ENCODE peak calls at places on chromosomes 1 and 21, in four cellular contexts. W is OCI-LY7, P is suprapubic skin, X is cardiac muscle cell. Q is an unnamed sample.

GRCh38 chr1:201123866-201124265 is 3.1 kb downstream of the ASCL5 start:
- DNase-seq in W (no peak), P (no peak), X (no peak), Q (no peak)

GRCh38 chr21:43585514-43585913 is 73.8 kb downstream of the HSF2BP start:
- DNase-seq in W (no peak), P (no peak), X (peak; percentile 44), Q (no peak)

GRCh38 chr1:91527781-91528180 is 27.1 kb downstream of the CDC7 start:
- DNase-seq in W (no peak), P (no peak), X (no peak), Q (no peak)

GRCh38 chr1:165381745-165382530 is 25.4 kb upstream of the LMX1A start:
- DNase-seq in W (no peak), P (no peak), X (no peak), Q (no peak)

GRCh38 chr1:211285196-211285595 is 26.0 kb downstream of the RCOR3 start:
- DNase-seq in W (no peak), P (no peak), X (peak; percentile 43), Q (no peak)

GRCh38 chr1:119040906-119041305 is 52.8 kb upstream of the TBX15 start:
- DNase-seq in W (no peak), P (peak; percentile 78), X (peak; percentile 86), Q (no peak)

GRCh38 chr1:8560611-8561544 is 243.0 kb downstream of the SLC45A1 start:
- DNase-seq in W (peak; percentile 74), P (no peak), X (peak; percentile 67), Q (no peak)

GRCh38 chr1:2632051-2632430 is 775 bp downstream of the MMEL1 start:
- DNase-seq in W (no peak), P (no peak), X (no peak), Q (no peak)

GRCh38 chr1:118223426-118223825 is 38.4 kb upstream of the SPAG17 start:
- DNase-seq in W (peak; percentile 7), P (no peak), X (peak; percentile 21), Q (peak; percentile 57)

GRCh38 chr1:225527575-225527974 is 99.7 kb upstream of the LBR start:
- DNase-seq in W (no peak), P (no peak), X (no peak), Q (no peak)

GRCh38 chr1:214418380-214418779 is 133.0 kb downstream of the PTPN14 start:
- DNase-seq in W (no peak), P (no peak), X (peak; percentile 34), Q (no peak)

GRCh38 chr1:63874278-63874880 is 100.6 kb downstream of the ROR1 start:
- DNase-seq in W (no peak), P (no peak), X (peak; percentile 39), Q (no peak)

GRCh38 chr1:216785211-216785610 is 62.0 kb upstream of the ESRRG start:
- DNase-seq in W (no peak), P (no peak), X (no peak), Q (no peak)

GRCh38 chr21:37435120-37435519 is 68.5 kb downstream of the DYRK1A start:
- DNase-seq in W (no peak), P (no peak), X (peak; percentile 96), Q (peak; percentile 65)

GRCh38 chr1:226428348-226429050 is 20.6 kb upstream of the PARP1 start:
- DNase-seq in W (no peak), P (no peak), X (no peak), Q (peak; percentile 26)

GRCh38 chr1:197327776-197328364 is 59.8 kb downstream of the CRB1 start:
- DNase-seq in W (peak; percentile 3), P (no peak), X (peak; percentile 38), Q (no peak)

GRCh38 chr1:228374711-228375577 is 31.7 kb downstream of the TRIM11 start:
- DNase-seq in W (no peak), P (peak; percentile 90), X (peak; percentile 99), Q (no peak)

GRCh38 chr1:46315669-46316403 is 12.3 kb downstream of the UQCRH start:
- DNase-seq in W (no peak), P (no peak), X (no peak), Q (no peak)

GRCh38 chr1:217188280-217189235 is 442.3 kb downstream of the GPATCH2 start:
- DNase-seq in W (no peak), P (no peak), X (peak; percentile 4), Q (no peak)

GRCh38 chr1:166165661-166166399 is 971 bp downstream of the FAM78B start:
- DNase-seq in W (no peak), P (no peak), X (no peak), Q (peak; percentile 25)

GRCh38 chr21:42469272-42469671 is 26.8 kb downstream of the RSPH1 start:
- DNase-seq in W (peak; percentile 65), P (no peak), X (no peak), Q (no peak)

GRCh38 chr1:156226782-156227181 is 14.0 kb downstream of the PMF1 start:
- DNase-seq in W (no peak), P (no peak), X (no peak), Q (no peak)

DNA sequence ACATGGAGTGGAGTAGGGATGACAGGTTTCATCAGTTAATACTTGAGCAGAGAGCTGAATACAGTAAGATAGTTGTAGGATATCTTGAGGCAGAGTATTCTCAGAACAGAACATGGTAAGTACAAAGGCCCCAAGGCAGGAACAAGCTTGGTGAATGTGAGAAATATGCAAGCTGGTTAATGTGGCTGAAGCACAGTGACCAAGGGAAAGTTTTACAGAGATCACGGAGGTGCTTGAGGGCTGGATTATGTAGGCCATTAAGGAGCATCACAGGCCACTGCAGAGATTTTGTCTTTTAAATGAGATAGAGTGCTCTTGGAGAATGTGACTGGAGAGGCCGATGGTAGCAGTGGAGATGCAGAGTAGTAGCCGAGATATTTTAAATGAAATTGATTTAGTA is 54.0 kb upstream of the BOLA1 start:
- DNase-seq in W (peak; percentile 62), P (no peak), X (peak; percentile 5), Q (no peak)
- TF ChIP-seq CTCF in W (no peak), P (no peak), X (no peak), Q (no peak)

DNA sequence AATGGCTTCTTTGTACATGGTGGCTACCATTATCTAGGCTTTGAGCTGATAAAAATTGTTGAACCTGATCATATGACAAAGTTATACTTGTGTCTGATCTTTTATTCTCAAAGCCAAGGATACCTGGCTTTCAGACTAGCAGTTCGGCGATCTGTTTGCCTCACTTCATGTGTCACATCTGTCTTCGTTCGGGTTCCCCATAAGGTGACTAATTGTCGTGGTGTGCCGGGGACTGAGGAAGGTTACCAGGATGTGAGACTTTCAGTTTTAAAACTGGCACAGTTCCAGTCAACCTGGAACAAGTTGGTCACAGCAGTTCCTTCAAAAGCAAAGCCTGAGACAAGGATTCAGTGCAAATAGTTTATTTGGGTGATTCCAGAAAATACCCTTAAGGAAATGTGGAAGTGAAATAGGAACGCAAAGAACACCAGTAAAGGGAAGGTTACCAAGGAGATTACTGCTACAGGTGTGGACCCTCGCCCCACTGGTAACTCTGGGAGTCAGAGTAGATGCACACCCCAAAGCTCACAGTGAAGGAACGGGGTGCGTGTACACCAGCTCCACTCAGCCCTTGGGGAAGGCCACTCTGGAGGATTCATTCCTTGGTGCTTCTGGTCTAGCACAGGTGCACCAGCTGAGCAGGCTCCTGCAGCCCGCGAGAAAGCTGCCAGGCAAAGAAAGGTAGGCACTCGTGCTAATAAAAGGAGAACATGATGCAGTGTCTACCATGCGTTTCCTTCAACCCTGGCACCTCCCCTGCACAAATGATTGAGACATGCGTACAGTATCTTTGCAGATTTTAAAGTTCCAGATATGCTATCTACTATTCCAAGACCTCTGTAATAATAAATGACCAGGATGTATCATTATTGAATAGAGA is 69.0 kb downstream of the VWA5B1 start:
- DNase-seq in W (peak; percentile 82), P (no peak), X (no peak), Q (no peak)
- TF ChIP-seq CTCF in W (no peak), P (no peak), X (no peak), Q (no peak)

GRCh38 chr1:27388337-27389005 is 4.0 kb upstream of the GPR3 start:
- DNase-seq in W (peak; percentile 76), P (no peak), X (peak; percentile 49), Q (peak; percentile 80)
- TF ChIP-seq CTCF in W (peak; percentile 96), P (peak; percentile 80), X (peak; percentile 91), Q (peak; percentile 78)

DNA sequence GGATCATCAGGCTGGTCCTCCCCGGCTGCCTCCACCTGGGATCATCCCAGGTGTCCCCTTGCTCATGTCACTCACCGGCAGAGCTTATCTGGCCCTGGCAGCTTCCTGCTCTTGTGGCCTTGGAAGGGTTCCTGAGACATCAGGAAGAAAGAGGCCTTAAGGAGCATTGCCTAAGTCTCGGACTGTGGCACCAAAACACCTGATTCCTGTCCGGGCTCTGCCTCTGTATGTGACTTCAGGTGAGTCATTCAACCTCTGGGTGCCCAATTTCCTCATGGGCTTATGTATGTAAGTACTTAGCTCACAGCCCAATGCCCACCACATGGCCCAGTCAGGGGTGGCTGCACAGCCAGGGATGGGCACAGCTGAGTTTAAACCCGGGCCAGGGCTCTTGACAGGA is 255.9 kb upstream of the VAMP3 start:
- DNase-seq in W (no peak), P (no peak), X (no peak), Q (no peak)
- TF ChIP-seq CTCF in W (no peak), P (no peak), X (no peak), Q (no peak)